ENCODE peak calls at places on chromosomes 16 and 17, in five cellular contexts. K is esophagus squamous epithelium; S is effector memory CD4-positive, alpha-beta T cell; Q is naive thymus-derived CD4-positive, alpha-beta T cell; E is heart right ventricle. Y is an unnamed sample.
A peak's percentile ranks its signal among the peaks of the same experiment; 100 is the strongest.

GRCh38 chr16:81008151-81008789 is 1.3 kb downstream of the CENPN start:
- DNase-seq in S (no peak), E (no peak), K (no peak), Q (no peak), Y (no peak)

GRCh38 chr17:46944931-46945330 is 22.0 kb downstream of the GOSR2 start:
- DNase-seq in E (no peak), S (no peak), Q (no peak), K (no peak), Y (no peak)

GRCh38 chr16:85655216-85656129 is 33.3 kb downstream of the GINS2 start:
- DNase-seq in K (no peak), Q (no peak), S (no peak), E (peak; percentile 8), Y (no peak)

GRCh38 chr17:688100-688989 is 26.3 kb downstream of the VPS53 start:
- DNase-seq in K (no peak), Q (peak; percentile 14), S (no peak), E (no peak), Y (no peak)

GRCh38 chr16:48113471-48113870 is 42.3 kb downstream of the ABCC12 start:
- DNase-seq in S (no peak), K (no peak), Q (no peak), E (no peak), Y (no peak)

GRCh38 chr16:28879841-28880588 is 1.7 kb downstream of the ATP2A1 start:
- DNase-seq in S (peak; percentile 85), E (peak; percentile 89), K (peak; percentile 21), Q (peak; percentile 78), Y (peak; percentile 93)

GRCh38 chr16:26983426-26983825 is 83.3 kb upstream of the C16orf82 start:
- DNase-seq in Q (no peak), K (no peak), S (no peak), E (no peak), Y (no peak)

GRCh38 chr16:31471875-31472558 is at the start of gene TGFB1I1:
- DNase-seq in E (peak; percentile 78), Q (no peak), S (no peak), K (no peak), Y (no peak)

GRCh38 chr17:82668631-82669099 is 20.4 kb upstream of the WDR45B start:
- DNase-seq in S (no peak), E (peak; percentile 72), K (no peak), Q (peak; percentile 43), Y (peak; percentile 68)

GRCh38 chr17:18925187-18925586 is 26.8 kb upstream of the SLC5A10 start:
- DNase-seq in E (no peak), Q (peak; percentile 38), S (no peak), K (no peak), Y (no peak)

GRCh38 chr17:77688369-77688768 is 270.1 kb upstream of the TNRC6C start:
- DNase-seq in K (no peak), S (no peak), Q (no peak), E (no peak), Y (no peak)

GRCh38 chr16:78348886-78349285 is 249.4 kb downstream of the WWOX start:
- DNase-seq in K (no peak), S (no peak), E (no peak), Q (no peak), Y (no peak)

GRCh38 chr17:60618854-60619253 is 18.9 kb downstream of the PPM1D start:
- DNase-seq in E (no peak), K (no peak), Q (no peak), S (no peak), Y (no peak)

GRCh38 chr17:61361084-61361483 is 38.6 kb upstream of the TBX2 start:
- DNase-seq in K (no peak), E (no peak), Q (no peak), S (no peak), Y (no peak)

GRCh38 chr17:824372-824771 is 42.2 kb downstream of the MRM3 start:
- DNase-seq in Q (no peak), K (no peak), E (no peak), S (no peak), Y (no peak)

GRCh38 chr16:68219708-68220378 is 16.1 kb downstream of the ESRP2 start:
- DNase-seq in S (no peak), Q (no peak), E (no peak), K (no peak), Y (no peak)

GRCh38 chr17:5832886-5833285 is 237.3 kb upstream of the WSCD1 start:
- DNase-seq in Q (peak; percentile 25), E (no peak), K (no peak), S (no peak), Y (no peak)

GRCh38 chr17:74840989-74841666 is 18.6 kb downstream of the GRIN2C start:
- DNase-seq in E (peak; percentile 69), K (no peak), Q (no peak), S (no peak), Y (no peak)

GRCh38 chr16:89798832-89799370 is 17.5 kb downstream of the FANCA start:
- DNase-seq in E (peak; percentile 36), S (no peak), Q (no peak), K (no peak), Y (no peak)

GRCh38 chr17:63996430-63997182 is 1.5 kb upstream of the PRR29 start:
- DNase-seq in Q (no peak), K (no peak), S (no peak), E (no peak), Y (no peak)

GRCh38 chr17:1340371-1340770 is 59.7 kb downstream of the YWHAE start:
- DNase-seq in E (no peak), K (no peak), S (no peak), Q (no peak), Y (no peak)

GRCh38 chr17:43367588-43368242 is 31.1 kb upstream of the ARL4D start:
- DNase-seq in K (no peak), S (no peak), Q (peak; percentile 80), E (no peak), Y (no peak)

GRCh38 chr17:19470529-19471261 is 59.7 kb downstream of the RNF112 start:
- DNase-seq in E (peak; percentile 68), K (no peak), S (no peak), Q (no peak), Y (no peak)

GRCh38 chr16:50246299-50247122 is 19.8 kb upstream of the ADCY7 start:
- DNase-seq in S (no peak), Q (no peak), K (no peak), E (peak; percentile 38), Y (peak; percentile 83)

GRCh38 chr17:10119203-10120112 is 78.9 kb downstream of the GAS7 start:
- DNase-seq in E (peak; percentile 52), Q (no peak), K (no peak), S (no peak), Y (peak; percentile 54)

DNA sequence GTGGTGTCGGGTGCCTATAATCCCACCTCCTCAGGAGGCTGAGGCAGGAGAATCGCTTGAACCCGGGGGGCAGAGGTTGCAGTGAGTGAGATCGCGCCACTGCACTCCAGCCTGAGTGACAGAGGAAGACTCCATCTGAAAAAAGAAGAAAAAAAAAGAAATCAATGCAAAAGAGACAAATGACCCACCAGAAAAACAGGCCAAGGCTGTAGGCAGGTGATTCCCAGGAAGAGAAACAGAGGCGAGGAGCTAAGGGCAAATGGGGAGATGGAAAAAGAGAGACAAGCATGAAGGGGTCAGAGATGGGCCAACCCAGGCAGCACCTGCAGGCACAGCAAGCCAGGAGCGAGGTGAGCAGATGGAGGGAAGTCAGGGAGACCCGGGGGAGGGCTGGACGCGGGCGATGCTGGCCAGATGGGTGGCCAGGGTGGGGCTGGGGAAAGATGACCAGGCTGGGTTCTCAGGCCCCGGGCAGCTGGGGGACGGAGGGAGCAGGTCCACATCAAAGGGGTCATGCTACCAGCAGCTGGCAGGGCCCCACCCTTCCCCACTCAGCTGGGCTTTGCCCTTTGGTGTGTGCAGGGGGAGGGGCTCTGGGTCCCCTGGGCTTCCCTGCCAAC is 25.5 kb downstream of the MYBBP1A start:
- DNase-seq in E (no peak), Q (no peak), K (no peak), S (no peak), Y (no peak)
- H3K27ac ChIP-seq in E (peak overlapping the region; percentile 88), Q (no peak overlapping the region), K (peak overlapping the region; percentile 10), S (no peak overlapping the region), Y (no peak overlapping the region)

GRCh38 chr16:72372646-72373045 is 200.7 kb upstream of the PMFBP1 start:
- DNase-seq in K (no peak), E (no peak), Q (no peak), S (no peak), Y (no peak)
- H3K27ac ChIP-seq in K (no peak overlapping the region), E (no peak overlapping the region), Q (no peak overlapping the region), S (no peak overlapping the region), Y (no peak overlapping the region)

GRCh38 chr17:57467226-57467625 is 210.9 kb downstream of the MSI2 start:
- DNase-seq in Q (no peak), S (no peak), E (no peak), K (no peak), Y (no peak)

GRCh38 chr17:57464191-57464864 is 208.0 kb downstream of the MSI2 start:
- DNase-seq in S (no peak), E (peak; percentile 68), Q (no peak), K (no peak), Y (no peak)

GRCh38 chr17:57467801-57468200 is 211.5 kb downstream of the MSI2 start:
- DNase-seq in K (no peak), S (no peak), E (no peak), Q (no peak), Y (no peak)

GRCh38 chr17:57465551-57465950 is 209.2 kb downstream of the MSI2 start:
- DNase-seq in S (no peak), K (no peak), E (no peak), Q (no peak), Y (no peak)

DNA sequence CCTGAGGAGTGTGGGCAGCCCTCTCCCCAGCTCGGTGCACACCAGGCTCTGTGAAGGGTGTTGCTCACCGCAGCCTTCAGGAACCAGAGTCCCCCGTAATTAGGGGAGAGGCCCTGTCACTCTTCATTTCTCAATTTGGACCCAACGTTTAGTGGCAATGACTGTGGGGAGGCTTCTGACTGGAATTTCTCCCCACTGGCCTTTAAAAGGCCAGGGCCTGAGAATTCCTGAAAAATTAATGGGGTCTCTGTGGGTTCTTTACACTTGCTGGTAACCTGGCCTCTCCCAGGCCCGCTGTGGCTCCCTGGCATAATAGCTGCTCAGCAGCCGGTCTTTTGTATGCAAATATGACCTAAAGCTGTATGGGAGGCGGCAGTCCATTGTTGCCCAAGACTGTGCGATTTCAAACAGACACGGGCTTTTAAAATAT is 209.7 kb downstream of the MSI2 start:
- DNase-seq in E (no peak), S (no peak), Q (no peak), K (no peak), Y (no peak)
- H3K27ac ChIP-seq in E (no peak overlapping the region), S (no peak overlapping the region), Q (no peak overlapping the region), K (no peak overlapping the region), Y (no peak overlapping the region)

GRCh38 chr16:82506734-82507133 is 120.0 kb upstream of the CDH13 start:
- DNase-seq in K (no peak), Q (no peak), E (no peak), S (no peak), Y (no peak)

GRCh38 chr16:82514262-82514661 is 112.5 kb upstream of the CDH13 start:
- DNase-seq in S (no peak), K (no peak), Q (no peak), E (no peak), Y (no peak)

GRCh38 chr16:82509636-82510035 is 117.1 kb upstream of the CDH13 start:
- DNase-seq in K (no peak), E (no peak), Q (no peak), S (no peak), Y (no peak)

GRCh38 chr16:82507271-82507670 is 119.5 kb upstream of the CDH13 start:
- DNase-seq in K (no peak), E (no peak), S (no peak), Q (no peak), Y (no peak)

DNA sequence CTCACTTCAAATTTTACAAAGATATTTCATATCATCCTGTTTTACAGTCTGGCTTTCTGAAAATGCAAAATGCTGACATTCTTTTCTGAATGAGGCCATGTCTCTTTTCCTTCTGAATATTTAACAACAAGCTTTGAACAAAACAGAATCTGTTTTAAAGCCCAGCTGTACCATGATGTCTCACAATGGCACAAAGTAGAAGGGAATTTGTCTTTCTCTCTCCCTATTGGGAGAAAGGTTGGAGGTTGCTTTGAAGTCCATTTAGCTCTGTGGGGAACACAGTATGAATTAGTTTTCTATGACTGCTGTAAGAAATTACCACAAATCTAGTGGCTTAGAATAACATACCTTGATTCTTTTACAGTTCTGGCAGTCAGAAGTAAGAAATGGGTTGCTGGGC is 116.7 kb upstream of the CDH13 start:
- DNase-seq in K (no peak), S (no peak), Q (no peak), E (no peak), Y (no peak)
- H3K27ac ChIP-seq in K (no peak overlapping the region), S (no peak overlapping the region), Q (no peak overlapping the region), E (no peak overlapping the region), Y (no peak overlapping the region)